ENCODE peak calls at places on chromosomes 7 and 10, in nine cellular contexts. E, T, B, D, P, M, G, S and L are unnamed samples.

GRCh38 chr10:34297551-34298370 is 517.3 kb downstream of the PARD3 start:
- DNase-seq in S (no peak), B (no peak), P (no peak), T (no peak), E (no peak), G (no peak), D (no peak), M (no peak), L (no peak)

GRCh38 chr7:26305869-26306665 is 14.4 kb downstream of the SNX10 start:
- DNase-seq in E (no peak), D (no peak), G (no peak), S (no peak), T (no peak), P (no peak), M (no peak), B (no peak), L (no peak)

GRCh38 chr10:104328916-104329710 is 9.2 kb downstream of the ITPRIP start:
- DNase-seq in P (peak), G (peak), M (no peak), D (peak), B (no peak), E (peak), S (peak), T (no peak), L (peak)

GRCh38 chr10:75186310-75186709 is 24.3 kb upstream of the VDAC2 start:
- DNase-seq in E (no peak), S (no peak), B (no peak), P (no peak), G (no peak), T (no peak), M (no peak), D (no peak), L (no peak)

GRCh38 chr7:5610500-5611186 is 170.8 kb downstream of the RNF216 start:
- DNase-seq in E (no peak), G (no peak), P (no peak), T (no peak), B (no peak), S (peak), D (no peak), M (no peak), L (no peak)

GRCh38 chr7:70016044-70016770 is 417.9 kb downstream of the AUTS2 start:
- DNase-seq in T (no peak), S (no peak), G (no peak), D (no peak), M (no peak), P (no peak), E (peak), B (no peak), L (no peak)

GRCh38 chr7:134562136-134562535 is 13.2 kb downstream of the AKR1B15 start:
- DNase-seq in E (peak), M (peak), S (no peak), B (no peak), D (no peak), P (no peak), G (no peak), T (no peak), L (no peak)

GRCh38 chr7:158109364-158110033 is 478.1 kb downstream of the PTPRN2 start:
- DNase-seq in M (no peak), S (no peak), G (no peak), B (no peak), E (no peak), T (no peak), D (no peak), P (no peak), L (no peak)

GRCh38 chr7:158263110-158263963 is 324.3 kb downstream of the PTPRN2 start:
- DNase-seq in P (no peak), D (no peak), T (no peak), M (no peak), B (no peak), G (no peak), S (no peak), E (no peak), L (no peak)

GRCh38 chr10:128476845-128477244 is 350.6 kb upstream of the MKI67 start:
- DNase-seq in B (no peak), T (no peak), M (no peak), P (no peak), S (no peak), G (no peak), E (no peak), D (no peak), L (no peak)

GRCh38 chr10:128473396-128473795 is 347.2 kb upstream of the MKI67 start:
- DNase-seq in S (no peak), B (no peak), D (no peak), M (no peak), G (no peak), T (no peak), E (no peak), P (no peak), L (no peak)

GRCh38 chr10:128474571-128474970 is 348.3 kb upstream of the MKI67 start:
- DNase-seq in S (no peak), M (no peak), T (no peak), E (no peak), P (no peak), G (no peak), B (no peak), D (no peak), L (no peak)

GRCh38 chr10:128472196-128472595 is 346.0 kb upstream of the MKI67 start:
- DNase-seq in B (no peak), E (no peak), D (no peak), P (no peak), M (no peak), T (no peak), S (no peak), G (no peak), L (no peak)

DNA sequence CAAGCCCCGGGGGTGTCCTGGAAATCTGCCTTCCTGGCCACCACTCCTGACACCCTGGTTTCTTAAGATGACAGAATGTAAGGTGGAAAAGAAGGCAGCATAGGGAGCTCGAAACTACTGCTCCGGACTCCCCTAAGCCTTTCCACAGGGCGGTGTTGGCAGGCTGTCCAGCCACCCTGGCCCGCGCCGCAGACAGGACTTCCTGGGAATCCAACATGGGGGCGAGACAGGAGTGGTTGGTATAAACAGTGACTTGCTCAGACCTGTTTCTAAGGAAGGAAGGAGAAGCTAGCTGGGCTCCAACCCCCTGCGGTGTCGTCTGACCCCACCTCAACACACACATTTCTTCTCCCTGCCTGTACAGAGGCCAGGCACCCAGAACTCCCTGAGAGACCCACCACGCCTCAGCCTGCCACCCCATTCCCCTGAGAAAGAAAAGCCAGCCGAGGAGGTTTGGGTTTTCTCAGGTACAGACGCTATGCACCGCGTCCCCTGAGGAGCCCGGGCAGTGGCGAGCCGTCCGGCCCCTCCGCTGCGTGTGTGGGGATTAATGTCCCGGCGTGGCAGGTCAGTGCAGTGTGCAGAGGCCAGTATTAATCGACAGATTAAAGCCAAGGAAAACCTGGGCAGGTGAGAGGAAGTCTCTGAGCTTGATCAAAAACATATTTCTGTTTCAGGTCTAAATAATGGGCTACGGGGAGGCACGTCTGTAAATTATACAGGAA is 349.6 kb upstream of the MKI67 start:
- DNase-seq in E (no peak), P (no peak), S (no peak), T (no peak), M (no peak), D (no peak), G (no peak), B (no peak), L (no peak)
- TF ChIP-seq CTCF in E (no peak), P (no peak), S (no peak), T (no peak), M (no peak), D (no peak), G (no peak), B (no peak), L (no peak)

DNA sequence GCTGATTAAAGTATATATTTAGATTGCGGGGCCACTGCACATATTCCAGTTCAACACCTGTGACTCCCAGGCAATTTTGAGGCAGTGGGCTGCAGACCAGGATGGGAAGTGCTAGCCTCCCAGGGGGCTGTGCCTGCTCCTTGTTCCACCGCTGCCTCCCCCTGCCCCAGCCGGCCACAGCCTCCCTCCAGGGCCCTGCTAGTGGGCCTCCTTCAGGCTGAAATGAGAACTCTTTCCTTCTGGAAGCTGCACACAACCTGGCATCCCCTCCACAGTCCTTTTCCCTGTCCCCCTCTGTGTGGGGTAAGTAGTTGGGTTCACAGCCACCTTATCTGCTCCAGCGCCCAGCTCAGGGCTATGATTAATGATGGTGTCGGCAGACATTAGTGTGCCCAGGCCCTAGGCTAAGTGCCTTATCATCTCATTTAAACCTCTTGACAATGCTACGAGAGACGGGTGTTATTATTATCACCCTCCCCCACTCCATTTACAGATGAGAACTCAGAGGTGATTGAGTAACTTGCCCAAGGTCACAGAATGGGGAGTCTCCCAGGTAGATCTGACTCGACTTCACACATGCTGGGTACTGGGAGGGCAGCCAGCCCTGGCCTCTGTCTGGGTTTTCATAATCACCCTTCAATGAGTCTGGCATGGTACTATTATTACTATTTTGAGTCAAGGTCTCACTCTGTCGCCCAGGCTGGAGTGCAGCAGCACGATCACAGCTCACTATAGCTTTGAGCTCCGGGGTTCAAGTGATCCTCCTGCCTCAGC is 10.8 kb upstream of the SFRP5 start:
- DNase-seq in E (no peak), S (no peak), B (no peak), D (no peak), M (no peak), G (no peak), P (no peak), T (peak), L (no peak)
- TF ChIP-seq CTCF in E (no peak), S (no peak), B (no peak), D (peak), M (no peak), G (no peak), P (no peak), T (no peak), L (no peak)

GRCh38 chr10:1142596-1142995 is 86.4 kb downstream of the WDR37 start:
- DNase-seq in S (peak), E (no peak), M (no peak), G (no peak), B (no peak), D (no peak), T (no peak), P (no peak), L (no peak)
- TF ChIP-seq CTCF in S (peak), E (no peak), M (no peak), G (no peak), B (peak), D (peak), T (no peak), P (peak), L (no peak)

GRCh38 chr7:95470452-95470851 is 15.3 kb upstream of the ASB4 start:
- DNase-seq in T (no peak), S (peak), G (peak), E (no peak), M (no peak), P (peak), B (peak), D (peak), L (no peak)
- TF ChIP-seq CTCF in T (no peak), S (no peak), G (no peak), E (no peak), M (no peak), P (no peak), B (no peak), D (no peak), L (no peak)

DNA sequence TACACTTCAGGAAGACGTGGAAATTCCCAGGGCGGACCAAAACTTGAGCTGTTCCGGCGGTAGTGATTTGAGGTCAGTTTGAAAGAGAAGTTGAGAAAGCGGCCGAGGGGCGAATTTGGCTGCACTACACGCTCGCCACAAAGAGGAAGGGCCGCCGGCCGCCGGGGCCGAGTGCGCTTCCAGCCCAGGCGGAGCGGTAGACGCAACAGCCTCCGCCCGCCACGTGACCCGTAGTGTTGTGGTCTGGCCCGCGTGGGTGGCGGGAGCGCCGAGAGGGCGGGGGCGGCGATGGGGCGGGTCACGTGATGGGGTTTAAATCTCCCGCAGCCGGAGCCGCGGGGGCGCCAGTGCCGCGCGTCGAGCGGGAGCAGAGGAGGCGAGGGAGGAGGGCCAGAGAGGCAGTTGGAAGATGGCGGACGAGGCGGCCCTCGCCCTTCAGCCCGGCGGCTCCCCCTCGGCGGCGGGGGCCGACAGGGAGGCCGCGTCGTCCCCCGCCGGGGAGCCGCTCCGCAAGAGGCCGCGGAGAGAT is at the start of gene SIRT1:
- DNase-seq in S (peak), T (peak), E (peak), B (peak), P (peak), M (peak), G (peak), D (peak), L (peak)
- TF ChIP-seq CTCF in S (no peak), T (peak), E (no peak), B (no peak), P (peak), M (no peak), G (peak), D (no peak), L (no peak)

GRCh38 chr7:103921692-103922091 is 67.8 kb downstream of the RELN start:
- DNase-seq in G (no peak), S (no peak), B (no peak), E (no peak), D (no peak), T (no peak), P (no peak), M (no peak), L (no peak)
- TF ChIP-seq CTCF in G (no peak), S (no peak), B (no peak), E (no peak), D (no peak), T (no peak), P (no peak), M (no peak), L (no peak)

DNA sequence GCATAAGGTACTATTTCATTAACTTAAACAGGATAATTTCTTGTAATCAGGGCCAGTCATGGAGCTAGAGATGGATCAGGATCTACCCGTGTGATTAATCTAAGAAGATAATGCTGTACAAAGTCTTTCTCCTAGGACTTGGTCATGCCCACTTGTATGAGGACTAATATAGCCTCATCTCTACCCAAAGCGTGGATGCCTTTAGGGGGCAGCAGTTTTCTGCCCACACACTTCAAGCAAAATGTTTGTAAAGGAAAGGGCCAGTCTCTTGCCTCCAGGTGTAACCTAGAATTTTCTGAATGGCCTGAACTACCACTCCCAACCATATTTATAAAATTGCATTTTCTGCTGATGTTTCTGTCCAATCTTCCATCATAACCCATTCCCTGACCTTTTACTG is 764.0 kb upstream of the IGFBP3 start:
- DNase-seq in D (no peak), M (no peak), B (no peak), P (no peak), G (no peak), E (no peak), S (no peak), T (no peak), L (no peak)
- TF ChIP-seq CTCF in D (no peak), M (no peak), B (no peak), P (no peak), G (no peak), E (no peak), S (no peak), T (peak), L (no peak)

GRCh38 chr10:44263771-44264170 is 121.1 kb downstream of the CXCL12 start:
- DNase-seq in S (no peak), G (peak), E (peak), B (no peak), T (no peak), M (no peak), D (no peak), P (no peak), L (no peak)
- TF ChIP-seq CTCF in S (no peak), G (no peak), E (no peak), B (no peak), T (no peak), M (no peak), D (no peak), P (no peak), L (no peak)